ENCODE peak calls at places on chromosome 5, in four cellular contexts. X is Peyer's patch, I is prostate gland, C is gastrocnemius medialis. Q is an unnamed sample.

GRCh38 chr5:146565764-146566163 is 49.8 kb upstream of the GPR151 start:
- DNase-seq in C (no peak), X (no peak), I (no peak), Q (no peak)

GRCh38 chr5:148268556-148268955 is at the start of gene SPINK13:
- DNase-seq in X (no peak), C (no peak), I (no peak), Q (no peak)

GRCh38 chr5:92267830-92268229 is 884.7 kb upstream of the ARRDC3 start:
- DNase-seq in I (no peak), C (no peak), X (no peak), Q (no peak)

GRCh38 chr5:74641014-74641777 is 668 bp upstream of the ENC1 start:
- DNase-seq in X (peak; percentile 54), I (peak; percentile 72), C (peak; percentile 52), Q (peak; percentile 57)

GRCh38 chr5:101532430-101532829 is 629.3 kb upstream of the ST8SIA4 start:
- DNase-seq in I (no peak), C (no peak), X (no peak), Q (no peak)

GRCh38 chr5:173657745-173658422 is 41.4 kb upstream of the BOD1 start:
- DNase-seq in C (no peak), X (no peak), I (no peak), Q (no peak)

GRCh38 chr5:110908848-110909247 is 162.7 kb upstream of the TSLP start:
- DNase-seq in C (no peak), X (no peak), I (no peak), Q (no peak)

GRCh38 chr5:72760259-72760658 is 56.2 kb upstream of the TNPO1 start:
- DNase-seq in I (no peak), X (no peak), C (no peak), Q (no peak)

GRCh38 chr5:180599981-180600553 is 8.8 kb upstream of the SCGB3A1 start:
- DNase-seq in C (no peak), I (no peak), X (no peak), Q (peak; percentile 65)

GRCh38 chr5:171449426-171449825 is 30.0 kb downstream of the FGF18 start:
- DNase-seq in I (no peak), C (no peak), X (no peak), Q (no peak)

GRCh38 chr5:17118631-17119030 is 98.8 kb upstream of the BASP1 start:
- DNase-seq in X (no peak), C (peak; percentile 42), I (no peak), Q (no peak)

GRCh38 chr5:81426347-81426746 is 32.4 kb upstream of the ACOT12 start:
- DNase-seq in X (no peak), C (no peak), I (no peak), Q (no peak)

GRCh38 chr5:135437796-135438560 is 9.2 kb downstream of the DCANP1 start:
- DNase-seq in X (no peak), I (peak; percentile 21), C (peak; percentile 92), Q (peak; percentile 14)

GRCh38 chr5:6396836-6397535 is 18.6 kb upstream of the MED10 start:
- DNase-seq in I (no peak), C (no peak), X (no peak), Q (no peak)

GRCh38 chr5:108003178-108003577 is 332.4 kb upstream of the EFNA5 start:
- DNase-seq in X (no peak), C (no peak), I (no peak), Q (no peak)

GRCh38 chr5:156819967-156820581 is 30.0 kb upstream of the PPP1R2B start:
- DNase-seq in X (no peak), I (no peak), C (no peak), Q (no peak)

GRCh38 chr5:114062940-114063867 is 298.7 kb upstream of the KCNN2 start:
- DNase-seq in I (no peak), X (no peak), C (no peak), Q (no peak)

GRCh38 chr5:174714751-174715150 is 9.6 kb upstream of the MSX2 start:
- DNase-seq in X (no peak), I (no peak), C (no peak), Q (no peak)

GRCh38 chr5:145220491-145220890 is 614.7 kb downstream of the PRELID2 start:
- DNase-seq in C (no peak), X (no peak), I (no peak), Q (no peak)

GRCh38 chr5:151024440-151024839 is 4.0 kb downstream of the GPX3 start:
- DNase-seq in I (no peak), C (peak; percentile 30), X (no peak), Q (no peak)

GRCh38 chr5:88094403-88094802 is 174.2 kb downstream of the TMEM161B start:
- DNase-seq in X (no peak), C (no peak), I (no peak), Q (no peak)

GRCh38 chr5:136023935-136024645 is 4.7 kb upstream of the TGFBI start:
- DNase-seq in I (no peak), C (no peak), X (no peak), Q (peak; percentile 74)

GRCh38 chr5:141855265-141856029 is 22.8 kb downstream of the PCDH1 start:
- DNase-seq in X (no peak), I (no peak), C (no peak), Q (no peak)

GRCh38 chr5:61234019-61234418 is 71.8 kb upstream of the SMIM15 start:
- DNase-seq in X (no peak), I (no peak), C (no peak), Q (no peak)

GRCh38 chr5:65825388-65826328 is 100.7 kb upstream of the ERBIN start:
- DNase-seq in I (no peak), C (no peak), X (no peak), Q (no peak)
- TF ChIP-seq POLR2A in I (no peak), C (no peak), X (no peak), Q (no peak)

GRCh38 chr5:112604741-112605390 is 132.8 kb upstream of the APC start:
- DNase-seq in X (no peak), I (no peak), C (no peak), Q (no peak)
- TF ChIP-seq CTCF in X (peak; percentile 14), I (no peak), C (no peak), Q (no peak)

GRCh38 chr5:160469156-160470144 is 47.8 kb downstream of the PTTG1 start:
- DNase-seq in X (no peak), C (no peak), I (no peak), Q (no peak)

GRCh38 chr5:160471761-160472160 is 50.1 kb downstream of the PTTG1 start:
- DNase-seq in X (no peak), I (no peak), C (no peak), Q (no peak)

GRCh38 chr5:160472482-160472881 is 50.8 kb downstream of the PTTG1 start:
- DNase-seq in I (no peak), X (no peak), C (no peak), Q (no peak)

GRCh38 chr5:160468576-160468975 is 46.9 kb downstream of the PTTG1 start:
- DNase-seq in X (no peak), C (no peak), I (no peak), Q (no peak)

DNA sequence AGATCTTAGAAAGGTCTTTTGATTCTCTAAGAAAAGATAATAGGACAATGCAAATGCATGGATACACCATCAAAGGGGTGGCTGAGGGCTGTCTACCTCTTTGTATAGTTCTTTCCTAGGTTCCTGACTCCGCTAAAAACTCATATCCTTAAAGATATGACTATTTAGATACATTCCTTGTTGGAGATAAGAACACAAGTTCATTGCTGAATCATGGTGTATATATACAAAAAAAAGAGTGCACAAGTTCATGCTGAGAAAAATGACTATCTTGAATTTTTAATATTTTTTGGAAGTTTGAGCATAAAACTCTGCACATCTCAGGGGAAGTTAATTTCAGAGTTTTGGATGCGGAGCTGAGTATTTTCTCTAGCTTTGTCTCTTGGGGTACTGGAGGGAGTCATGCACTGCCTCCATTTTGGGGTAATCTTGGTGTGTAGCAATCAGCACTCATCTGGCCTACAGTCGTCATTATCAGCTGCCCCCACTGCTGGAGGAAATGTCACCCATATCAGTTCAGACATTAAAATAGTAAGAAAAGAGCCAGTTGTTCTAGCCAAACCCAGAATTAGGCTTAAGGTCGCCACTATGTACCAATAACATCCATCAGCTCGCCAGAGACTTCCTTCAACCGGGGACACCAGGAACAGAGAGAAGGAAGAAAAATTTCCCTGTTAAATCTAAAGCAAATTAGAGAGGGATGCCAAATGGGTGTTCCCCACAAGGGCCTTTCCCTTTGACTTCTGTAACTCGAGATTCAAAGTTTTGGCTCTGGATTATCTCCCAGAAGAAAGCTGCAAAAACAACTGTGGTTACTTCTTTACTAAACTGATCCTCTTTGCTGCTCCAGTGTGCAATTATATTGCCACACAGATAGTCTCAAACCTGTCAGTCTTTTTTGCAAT is 49.0 kb downstream of the PTTG1 start:
- DNase-seq in X (no peak), C (no peak), I (peak; percentile 13), Q (no peak)
- TF ChIP-seq POLR2A in X (no peak), C (no peak), I (no peak), Q (no peak)

DNA sequence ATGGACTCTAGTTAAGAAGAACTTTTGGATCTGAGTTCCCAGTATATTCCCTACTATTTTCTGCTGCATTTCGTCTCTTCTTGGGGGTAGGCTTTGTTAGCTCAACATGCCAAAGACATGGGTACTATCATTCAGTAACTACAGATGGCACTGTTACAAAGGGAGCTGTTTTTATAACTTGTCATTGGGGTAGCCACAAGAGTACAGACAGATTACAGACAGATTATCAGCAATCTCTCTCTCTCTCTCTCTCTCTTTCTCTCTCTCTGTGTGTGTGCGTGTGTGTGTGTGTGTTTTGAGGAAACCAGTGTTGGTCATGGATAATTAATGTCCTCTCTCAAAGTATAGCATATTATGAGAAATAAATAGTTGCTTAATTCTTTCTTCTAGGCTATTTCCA is 116.1 kb downstream of the WDR70 start:
- DNase-seq in X (no peak), I (no peak), C (no peak), Q (no peak)
- TF ChIP-seq CTCF in X (no peak), I (no peak), C (peak; percentile 24), Q (no peak)

GRCh38 chr5:124905756-124906155 is 159.3 kb upstream of the ZNF608 start:
- DNase-seq in I (no peak), C (no peak), X (no peak), Q (no peak)

GRCh38 chr5:124906339-124907097 is 160.1 kb upstream of the ZNF608 start:
- DNase-seq in X (no peak), C (peak; percentile 89), I (peak; percentile 76), Q (peak; percentile 86)

GRCh38 chr5:124901081-124901480 is 154.6 kb upstream of the ZNF608 start:
- DNase-seq in X (no peak), I (no peak), C (no peak), Q (no peak)

GRCh38 chr5:124905256-124905655 is 158.8 kb upstream of the ZNF608 start:
- DNase-seq in C (no peak), I (no peak), X (no peak), Q (no peak)

GRCh38 chr5:124902097-124902821 is 155.8 kb upstream of the ZNF608 start:
- DNase-seq in I (no peak), X (peak; percentile 72), C (no peak), Q (no peak)
- TF ChIP-seq POLR2A in I (no peak), X (no peak), C (no peak), Q (no peak)

GRCh38 chr5:7592910-7593309 is 197.0 kb downstream of the ADCY2 start:
- DNase-seq in I (no peak), C (no peak), X (no peak), Q (no peak)
- TF ChIP-seq CTCF in I (no peak), C (no peak), X (no peak), Q (no peak)

GRCh38 chr5:139273572-139274264 is 19.8 kb upstream of the MATR3 start:
- DNase-seq in C (peak; percentile 90), X (peak; percentile 83), I (peak; percentile 68), Q (peak; percentile 97)
- TF ChIP-seq POLR2A in C (peak; percentile 87), X (peak; percentile 32), I (peak; percentile 26), Q (no peak)

Q was measured in lower leg skin.